ENCODE peak calls at places on chromosomes 16 and 17, in eight cellular contexts. A, J, G, I, S, C, U and Z are unnamed samples.

GRCh38 chr17:61072648-61073047 is 327.0 kb upstream of the TBX2 start:
- DNase-seq in A (no peak), J (no peak), G (no peak), I (no peak), S (peak; percentile 58), C (no peak), U (no peak), Z (no peak)

GRCh38 chr16:72819345-72819744 is 228.6 kb downstream of the ZFHX3 start:
- DNase-seq in A (no peak), J (peak; percentile 87), G (no peak), I (no peak), S (peak; percentile 86), C (peak; percentile 28), U (peak; percentile 48), Z (no peak)

GRCh38 chr16:76976101-76976500 is 214.9 kb upstream of the MON1B start:
- DNase-seq in A (no peak), J (no peak), G (no peak), I (no peak), S (no peak), C (no peak), U (no peak), Z (no peak)

GRCh38 chr16:4686497-4687210 is 6.7 kb upstream of the NUDT16L1 start:
- DNase-seq in A (no peak), J (no peak), G (no peak), I (no peak), S (no peak), C (no peak), U (no peak), Z (no peak)

GRCh38 chr17:32266389-32267269 is 997 bp downstream of the RHBDL3 start:
- DNase-seq in A (peak; percentile 87), J (no peak), G (no peak), I (peak; percentile 50), S (no peak), C (peak; percentile 41), U (no peak), Z (no peak)

GRCh38 chr16:87956169-87956770 is 5.0 kb downstream of the BANP start:
- DNase-seq in A (peak; percentile 65), J (peak; percentile 32), G (peak; percentile 58), I (peak; percentile 92), S (peak; percentile 71), C (no peak), U (no peak), Z (no peak)

GRCh38 chr16:22623351-22623781 is 112.7 kb downstream of the NPIPB5 start:
- DNase-seq in A (no peak), J (peak; percentile 49), G (no peak), I (no peak), S (peak; percentile 83), C (no peak), U (peak; percentile 11), Z (no peak)

GRCh38 chr17:15270628-15271381 is 5.7 kb upstream of the PMP22 start:
- DNase-seq in A (no peak), J (no peak), G (no peak), I (peak; percentile 15), S (no peak), C (no peak), U (no peak), Z (no peak)

GRCh38 chr17:42883802-42884553 is 16.6 kb upstream of the G6PC1 start:
- DNase-seq in A (no peak), J (peak; percentile 4), G (no peak), I (no peak), S (no peak), C (no peak), U (no peak), Z (no peak)

GRCh38 chr17:49717371-49717841 is 9.6 kb upstream of the SLC35B1 start:
- DNase-seq in A (no peak), J (no peak), G (no peak), I (peak; percentile 60), S (no peak), C (peak; percentile 32), U (no peak), Z (no peak)

GRCh38 chr16:77789085-77789611 is 784 bp downstream of the VAT1L start:
- DNase-seq in A (peak; percentile 44), J (no peak), G (no peak), I (peak; percentile 5), S (no peak), C (no peak), U (no peak), Z (no peak)

GRCh38 chr16:27689711-27690110 is 139.8 kb downstream of the KATNIP start:
- DNase-seq in A (no peak), J (no peak), G (no peak), I (no peak), S (peak; percentile 62), C (no peak), U (no peak), Z (no peak)

GRCh38 chr16:30901201-30902069 is 5.0 kb downstream of the CTF1 start:
- DNase-seq in A (no peak), J (no peak), G (no peak), I (peak; percentile 27), S (no peak), C (no peak), U (no peak), Z (no peak)

GRCh38 chr17:2251098-2251497 is 52.5 kb downstream of the SMG6 start:
- DNase-seq in A (no peak), J (no peak), G (no peak), I (no peak), S (peak; percentile 58), C (no peak), U (no peak), Z (no peak)

GRCh38 chr16:30533748-30534367 is 800 bp downstream of the ZNF747 start:
- DNase-seq in A (peak; percentile 17), J (no peak), G (no peak), I (peak; percentile 52), S (no peak), C (no peak), U (no peak), Z (no peak)

GRCh38 chr17:80023261-80024205 is 12.1 kb downstream of the TBC1D16 start:
- DNase-seq in A (peak; percentile 41), J (no peak), G (no peak), I (no peak), S (no peak), C (no peak), U (no peak), Z (no peak)

GRCh38 chr16:9007177-9007794 is 43.6 kb upstream of the USP7 start:
- DNase-seq in A (no peak), J (peak; percentile 16), G (no peak), I (no peak), S (peak; percentile 14), C (no peak), U (no peak), Z (no peak)

GRCh38 chr17:36657390-36657762 is 56.0 kb downstream of the MRM1 start:
- DNase-seq in A (no peak), J (no peak), G (no peak), I (no peak), S (no peak), C (no peak), U (no peak), Z (no peak)

GRCh38 chr16:78669994-78670393 is 570.5 kb downstream of the WWOX start:
- DNase-seq in A (peak; percentile 9), J (no peak), G (peak; percentile 17), I (no peak), S (peak; percentile 79), C (no peak), U (no peak), Z (no peak)

GRCh38 chr17:8189711-8190477 is at the start of gene BORCS6:
- DNase-seq in A (peak; percentile 98), J (peak; percentile 99), G (peak; percentile 97), I (peak; percentile 98), S (peak; percentile 99), C (peak; percentile 96), U (peak; percentile 97), Z (peak; percentile 91)
- TF ChIP-seq CTCF in A (no peak), J (peak; percentile 51), G (no peak), I (no peak), S (peak; percentile 3), C (no peak), U (no peak), Z (no peak)

DNA sequence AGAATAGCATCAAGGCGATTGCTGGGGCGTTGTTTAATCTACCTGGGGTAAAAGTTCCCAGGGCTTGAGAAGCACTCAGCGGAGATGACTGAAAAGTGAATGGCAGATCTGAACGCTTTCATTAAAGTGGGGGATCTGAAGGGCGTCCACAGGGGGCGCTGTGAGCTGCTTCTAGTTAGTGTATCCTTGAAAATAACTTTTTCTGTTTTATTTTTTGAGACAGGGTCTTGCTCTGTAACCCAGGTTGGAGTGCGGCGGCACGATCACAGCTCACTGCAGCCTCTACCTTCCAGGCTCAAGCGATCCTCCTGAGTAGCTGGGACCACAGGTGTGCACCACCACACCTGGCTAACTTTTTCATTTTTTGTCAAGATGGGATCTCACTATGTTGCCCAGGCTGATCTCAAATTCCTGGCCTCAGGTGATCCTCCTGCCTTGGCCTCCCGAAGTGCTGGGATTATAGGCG is 360.4 kb downstream of the SEC14L1 start:
- DNase-seq in A (peak; percentile 54), J (no peak), G (no peak), I (peak; percentile 68), S (no peak), C (no peak), U (no peak), Z (no peak)
- TF ChIP-seq CTCF in A (peak; percentile 62), J (peak; percentile 88), G (no peak), I (peak; percentile 64), S (peak; percentile 25), C (peak; percentile 36), U (peak; percentile 53), Z (peak; percentile 74)

DNA sequence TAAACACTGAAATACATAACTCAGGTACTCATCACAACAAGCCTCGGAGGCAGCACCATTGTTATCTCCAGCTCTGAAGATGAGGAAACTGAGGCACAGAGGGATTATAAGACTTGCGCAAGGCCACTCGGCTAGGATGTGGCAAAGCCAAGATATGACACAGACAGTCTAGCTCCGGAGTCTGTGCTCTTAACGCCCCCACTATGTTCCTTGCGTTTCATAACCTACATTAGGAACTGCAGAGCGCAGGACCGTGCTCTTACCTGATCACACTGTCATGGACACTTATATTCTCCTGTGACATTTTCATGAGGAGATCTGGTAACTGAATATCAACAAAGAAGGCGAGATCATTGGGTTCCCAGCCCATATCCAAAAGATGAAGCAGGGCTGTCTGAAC is 85.1 kb downstream of the ZZEF1 start:
- DNase-seq in A (no peak), J (no peak), G (no peak), I (no peak), S (no peak), C (no peak), U (no peak), Z (no peak)
- TF ChIP-seq CTCF in A (no peak), J (no peak), G (no peak), I (no peak), S (no peak), C (no peak), U (no peak), Z (no peak)

DNA sequence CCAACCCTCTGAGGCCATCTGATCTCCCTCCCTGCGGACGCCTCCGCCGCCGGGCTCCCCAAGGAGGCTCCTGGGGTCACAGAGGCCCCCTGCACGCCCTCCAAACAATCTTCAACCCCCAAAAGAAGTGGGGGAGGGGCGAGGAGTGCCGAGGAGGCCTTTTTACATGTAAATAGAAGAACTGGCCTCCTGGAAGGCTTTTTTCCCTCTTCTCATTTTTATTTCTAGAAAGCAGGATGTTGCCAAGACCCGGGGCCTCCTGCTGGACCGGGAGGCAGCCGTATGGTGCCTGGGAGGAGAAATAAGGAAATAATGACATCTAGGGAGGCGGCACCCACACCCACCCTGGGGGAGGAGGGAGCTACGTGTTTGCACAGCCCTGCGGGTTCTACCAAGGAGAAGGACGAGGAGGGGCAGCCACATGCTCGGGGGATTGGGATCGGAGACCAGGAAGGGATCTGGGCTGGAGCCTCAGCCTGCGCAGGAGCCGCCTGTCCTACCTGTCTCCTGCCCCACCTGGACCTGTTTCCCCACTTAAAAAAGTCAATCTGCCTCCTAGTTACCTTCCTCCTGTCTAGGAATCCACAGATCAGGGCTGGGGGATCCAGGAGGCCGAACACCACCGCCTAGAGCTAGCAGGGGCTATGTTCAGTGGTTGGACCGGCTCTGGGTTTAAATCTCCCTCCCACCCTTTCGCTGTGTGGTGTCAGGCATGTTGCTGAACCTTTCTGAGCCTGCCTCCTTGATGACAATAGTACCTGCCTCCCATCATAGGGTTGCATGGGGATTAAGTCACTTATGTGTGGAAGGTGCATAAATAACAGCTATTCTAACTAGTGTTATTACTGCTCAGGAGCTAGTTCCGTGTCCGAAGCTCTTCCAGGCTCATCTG is 175.7 kb upstream of the GSE1 start:
- DNase-seq in A (peak; percentile 39), J (no peak), G (peak; percentile 92), I (no peak), S (no peak), C (no peak), U (no peak), Z (no peak)
- TF ChIP-seq CTCF in A (no peak), J (no peak), G (no peak), I (no peak), S (no peak), C (no peak), U (no peak), Z (no peak)